ENCODE peak calls at places on chromosome 17, in six cellular contexts. C, G, T, D, L and Z are unnamed samples.

GRCh38 chr17:1058423-1059130 is 61.6 kb downstream of the TIMM22 start:
- DNase-seq in C (peak), G (peak), T (no peak), D (no peak), L (peak), Z (peak)

GRCh38 chr17:2965621-2966275 is 97.7 kb downstream of the OR1D5 start:
- DNase-seq in C (no peak), G (no peak), T (peak), D (no peak), L (no peak), Z (no peak)

GRCh38 chr17:302300-302698 is 50.3 kb downstream of the RPH3AL start:
- DNase-seq in C (no peak), G (no peak), T (no peak), D (no peak), L (peak), Z (no peak)

GRCh38 chr17:17109896-17110295 is 67.6 kb downstream of the MPRIP start:
- DNase-seq in C (no peak), G (no peak), T (no peak), D (peak), L (peak), Z (no peak)

GRCh38 chr17:41589301-41589700 is 2.6 kb upstream of the KRT14 start:
- DNase-seq in C (no peak), G (no peak), T (peak), D (no peak), L (no peak), Z (no peak)

GRCh38 chr17:44767493-44767892 is 8.7 kb downstream of the ADAM11 start:
- DNase-seq in C (no peak), G (no peak), T (no peak), D (no peak), L (no peak), Z (no peak)

GRCh38 chr17:4856937-4857314 is 23.8 kb downstream of the MINK1 start:
- DNase-seq in C (no peak), G (no peak), T (no peak), D (no peak), L (no peak), Z (no peak)

GRCh38 chr17:4476512-4477070 is 22.1 kb upstream of the SPNS2 start:
- DNase-seq in C (no peak), G (peak), T (no peak), D (no peak), L (peak), Z (peak)

GRCh38 chr17:14760719-14761425 is 460.0 kb downstream of the HS3ST3B1 start:
- DNase-seq in C (no peak), G (no peak), T (no peak), D (no peak), L (no peak), Z (no peak)

GRCh38 chr17:35087731-35088646 is 24.5 kb upstream of the RFFL start:
- DNase-seq in C (peak), G (peak), T (peak), D (no peak), L (peak), Z (peak)

GRCh38 chr17:70144260-70144846 is 25.0 kb upstream of the KCNJ2 start:
- DNase-seq in C (no peak), G (no peak), T (no peak), D (no peak), L (no peak), Z (peak)

GRCh38 chr17:4893721-4894560 is 5.4 kb upstream of the C17orf107 start:
- DNase-seq in C (no peak), G (peak), T (no peak), D (no peak), L (no peak), Z (no peak)

GRCh38 chr17:42817866-42818265 is 6.2 kb downstream of the BECN1 start:
- DNase-seq in C (no peak), G (no peak), T (no peak), D (no peak), L (no peak), Z (no peak)

GRCh38 chr17:68396795-68397536 is 60.3 kb downstream of the WIPI1 start:
- DNase-seq in C (no peak), G (no peak), T (peak), D (no peak), L (no peak), Z (no peak)

GRCh38 chr17:55341432-55341831 is 76.7 kb downstream of the HLF start:
- DNase-seq in C (no peak), G (no peak), T (no peak), D (no peak), L (no peak), Z (no peak)

GRCh38 chr17:18004901-18005305 is 32.2 kb downstream of the DRC3 start:
- DNase-seq in C (no peak), G (no peak), T (no peak), D (no peak), L (no peak), Z (no peak)

GRCh38 chr17:7912927-7913524 is 3.1 kb downstream of the RNF227 start:
- DNase-seq in C (no peak), G (no peak), T (no peak), D (no peak), L (no peak), Z (peak)

GRCh38 chr17:9959377-9959981 is 54.4 kb upstream of the RCVRN start:
- DNase-seq in C (no peak), G (no peak), T (no peak), D (no peak), L (peak), Z (peak)

GRCh38 chr17:74604748-74605147 is 12.7 kb upstream of the CD300LD start:
- DNase-seq in C (no peak), G (no peak), T (no peak), D (no peak), L (no peak), Z (no peak)

GRCh38 chr17:68640601-68641000 is 39.4 kb upstream of the FAM20A start:
- DNase-seq in C (no peak), G (no peak), T (no peak), D (no peak), L (no peak), Z (no peak)

GRCh38 chr17:61106354-61106753 is 293.3 kb upstream of the TBX2 start:
- DNase-seq in C (no peak), G (no peak), T (no peak), D (no peak), L (no peak), Z (no peak)

GRCh38 chr17:12089809-12090384 is 69.2 kb downstream of the MAP2K4 start:
- DNase-seq in C (no peak), G (no peak), T (no peak), D (no peak), L (no peak), Z (no peak)

GRCh38 chr17:43740541-43740940 is 18.1 kb downstream of the SOST start:
- DNase-seq in C (no peak), G (no peak), T (no peak), D (no peak), L (no peak), Z (no peak)

GRCh38 chr17:36460265-36460937 is 26.1 kb upstream of the ZNHIT3 start:
- DNase-seq in C (no peak), G (no peak), T (no peak), D (no peak), L (no peak), Z (no peak)

GRCh38 chr17:62703776-62704380 is 76.4 kb downstream of the MRC2 start:
- DNase-seq in C (peak), G (peak), T (peak), D (peak), L (peak), Z (peak)

GRCh38 chr17:38867179-38867994 is 2.5 kb upstream of the LASP1 start:
- DNase-seq in C (peak), G (peak), T (peak), D (no peak), L (peak), Z (peak)

GRCh38 chr17:29757788-29758187 is 135.1 kb upstream of the CORO6 start:
- DNase-seq in C (no peak), G (no peak), T (no peak), D (no peak), L (no peak), Z (no peak)

GRCh38 chr17:7549401-7550055 is 670 bp downstream of the TNFSF12 start:
- DNase-seq in C (no peak), G (peak), T (peak), D (no peak), L (peak), Z (no peak)

GRCh38 chr17:15510361-15510760 is 42.9 kb upstream of the CDRT4 start:
- DNase-seq in C (peak), G (no peak), T (no peak), D (no peak), L (no peak), Z (no peak)

GRCh38 chr17:61986898-61987297 is 59.1 kb upstream of the INTS2 start:
- DNase-seq in C (no peak), G (no peak), T (no peak), D (no peak), L (no peak), Z (no peak)

GRCh38 chr17:75501378-75502071 is 13.8 kb downstream of the CASKIN2 start:
- DNase-seq in C (no peak), G (no peak), T (no peak), D (no peak), L (no peak), Z (no peak)

GRCh38 chr17:61307905-61308886 is 91.4 kb upstream of the TBX2 start:
- DNase-seq in C (peak), G (no peak), T (no peak), D (no peak), L (no peak), Z (no peak)

GRCh38 chr17:42312285-42313130 is 24.2 kb downstream of the STAT5A start:
- DNase-seq in C (peak), G (peak), T (peak), D (peak), L (peak), Z (peak)

GRCh38 chr17:41625602-41626001 is 1.2 kb upstream of the KRT17 start:
- DNase-seq in C (no peak), G (no peak), T (peak), D (no peak), L (no peak), Z (no peak)

GRCh38 chr17:13884347-13884746 is 185.0 kb upstream of the COX10 start:
- DNase-seq in C (no peak), G (no peak), T (no peak), D (no peak), L (no peak), Z (no peak)

GRCh38 chr17:41284043-41284442 is 8.5 kb downstream of the KRTAP9-7 start:
- DNase-seq in C (no peak), G (no peak), T (no peak), D (no peak), L (no peak), Z (peak)

GRCh38 chr17:15157051-15157450 is 108.1 kb downstream of the PMP22 start:
- DNase-seq in C (no peak), G (no peak), T (no peak), D (no peak), L (no peak), Z (no peak)

GRCh38 chr17:1078062-1078711 is 81.3 kb downstream of the TIMM22 start:
- DNase-seq in C (no peak), G (no peak), T (no peak), D (no peak), L (no peak), Z (no peak)

GRCh38 chr17:75476752-75477492 is 20.5 kb downstream of the TMEM94 start:
- DNase-seq in C (no peak), G (no peak), T (no peak), D (no peak), L (no peak), Z (no peak)

GRCh38 chr17:82231562-82232321 is 2.9 kb downstream of the SLC16A3 start:
- DNase-seq in C (peak), G (no peak), T (peak), D (peak), L (peak), Z (no peak)
- H3K27ac ChIP-seq in C (peak), G (no peak), T (peak), D (peak), L (peak), Z (no peak)

GRCh38 chr17:77379065-77379428 is 238.3 kb downstream of the SEC14L1 start:
- DNase-seq in C (no peak), G (no peak), T (no peak), D (no peak), L (no peak), Z (no peak)

GRCh38 chr17:77381185-77381700 is 240.5 kb downstream of the SEC14L1 start:
- DNase-seq in C (no peak), G (no peak), T (no peak), D (no peak), L (no peak), Z (peak)

GRCh38 chr17:77380411-77381184 is 239.8 kb downstream of the SEC14L1 start:
- DNase-seq in C (no peak), G (no peak), T (no peak), D (no peak), L (no peak), Z (no peak)

GRCh38 chr17:77378318-77379064 is 237.7 kb downstream of the SEC14L1 start:
- DNase-seq in C (no peak), G (no peak), T (peak), D (no peak), L (no peak), Z (no peak)

GRCh38 chr17:77379837-77380236 is 239.1 kb downstream of the SEC14L1 start:
- DNase-seq in C (no peak), G (no peak), T (no peak), D (no peak), L (no peak), Z (no peak)
- H3K4me3 ChIP-seq in C (no peak), G (no peak), T (no peak), D (no peak), L (no peak), Z (no peak)

GRCh38 chr17:72424505-72425117 is 303.8 kb downstream of the SOX9 start:
- DNase-seq in C (no peak), G (no peak), T (no peak), D (no peak), L (no peak), Z (no peak)
- H3K27ac ChIP-seq in C (no peak), G (no peak), T (no peak), D (no peak), L (no peak), Z (no peak)

DNA sequence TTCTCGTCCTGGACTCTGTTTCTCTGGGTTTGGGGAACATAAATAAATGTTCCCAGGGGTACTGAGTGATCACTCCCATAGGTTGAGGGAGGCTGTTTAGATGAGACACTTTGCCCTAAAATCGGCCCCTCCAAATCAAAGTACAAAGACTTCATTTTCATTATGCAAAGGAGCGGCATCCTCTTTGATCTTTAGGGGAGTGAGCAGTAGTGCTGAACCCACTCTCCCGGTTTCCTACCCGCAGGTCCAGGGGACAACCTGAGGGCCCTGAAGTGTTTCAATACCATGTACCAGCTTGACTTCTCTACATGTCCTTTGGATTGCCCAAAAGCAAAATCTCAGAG is 3.6 kb downstream of the HOXB6 start:
- DNase-seq in C (no peak), G (no peak), T (no peak), D (no peak), L (no peak), Z (no peak)
- H3K4me3 ChIP-seq in C (no peak), G (no peak), T (no peak), D (no peak), L (peak), Z (no peak)

GRCh38 chr17:64941045-64941444 is 21.8 kb upstream of the LRRC37A3 start:
- DNase-seq in C (no peak), G (no peak), T (no peak), D (no peak), L (no peak), Z (no peak)
- H3K27ac ChIP-seq in C (no peak), G (no peak), T (no peak), D (no peak), L (no peak), Z (no peak)

DNA sequence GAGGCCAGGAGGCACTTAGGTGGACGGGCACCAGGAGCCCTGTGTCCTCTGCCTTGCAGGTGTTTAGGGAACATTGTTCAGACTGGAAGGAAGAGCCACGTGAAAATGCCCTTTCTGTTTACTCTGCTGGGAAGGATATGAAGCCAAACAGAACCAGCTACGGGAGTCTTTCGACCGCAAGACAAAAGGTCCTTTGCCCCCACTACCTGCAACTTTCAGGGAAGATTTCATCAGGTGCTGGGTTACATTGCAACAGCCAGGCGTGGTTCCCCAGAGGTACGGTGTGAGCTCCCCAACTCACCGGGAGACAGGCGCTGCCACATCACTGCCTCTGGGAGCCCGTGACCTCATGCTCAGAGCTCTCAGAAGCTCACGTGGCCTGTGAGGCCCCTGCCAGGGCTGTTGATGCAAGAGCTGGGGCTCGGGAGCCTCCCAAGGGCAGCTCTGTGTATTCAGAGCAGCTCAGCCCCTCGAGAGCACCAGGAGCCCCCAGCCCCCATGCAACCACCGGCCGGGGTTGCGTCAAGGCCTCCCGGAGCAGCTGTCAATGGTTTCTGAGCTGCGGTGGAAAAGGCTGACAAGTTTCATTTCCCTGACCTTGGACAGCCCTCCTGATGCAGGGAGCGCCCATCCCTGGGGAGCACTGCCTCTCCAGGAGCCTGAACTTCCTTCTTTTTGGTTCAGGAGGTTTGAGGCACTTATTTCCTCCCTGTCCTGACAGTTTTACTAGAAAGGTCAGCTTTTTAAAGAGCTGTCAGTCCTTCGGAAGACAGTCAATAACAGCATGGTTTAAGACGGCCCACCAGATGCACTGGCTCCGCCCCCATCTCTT is 42.1 kb downstream of the TBC1D16 start:
- DNase-seq in C (peak), G (peak), T (peak), D (peak), L (peak), Z (peak)
- H3K4me3 ChIP-seq in C (peak), G (no peak), T (no peak), D (no peak), L (peak), Z (no peak)

GRCh38 chr17:65553009-65553645 is 8.3 kb downstream of the AXIN2 start:
- DNase-seq in C (no peak), G (no peak), T (no peak), D (no peak), L (no peak), Z (no peak)

GRCh38 chr17:65553646-65554567 is 7.5 kb downstream of the AXIN2 start:
- DNase-seq in C (no peak), G (no peak), T (no peak), D (no peak), L (no peak), Z (no peak)

GRCh38 chr17:65550758-65551157 is 10.7 kb downstream of the AXIN2 start:
- DNase-seq in C (no peak), G (no peak), T (no peak), D (no peak), L (no peak), Z (no peak)

GRCh38 chr17:65551641-65552040 is 9.8 kb downstream of the AXIN2 start:
- DNase-seq in C (no peak), G (no peak), T (no peak), D (no peak), L (no peak), Z (no peak)

GRCh38 chr17:65552214-65552613 is 9.2 kb downstream of the AXIN2 start:
- DNase-seq in C (no peak), G (no peak), T (no peak), D (no peak), L (peak), Z (no peak)
- H3K27ac ChIP-seq in C (no peak), G (no peak), T (no peak), D (no peak), L (no peak), Z (no peak)